ENCODE peak calls at places on chromosomes 7 and 10, in five cellular contexts. P is H9, I is IMR-90, K is astrocyte, A is neural progenitor cell. R is an unnamed sample.
A peak's percentile ranks its signal among the peaks of the same experiment; 100 is the strongest.

GRCh38 chr7:108261560-108262255 is 131.5 kb upstream of the LAMB4 start:
- DNase-seq in P (no peak), A (no peak), K (no peak), I (no peak), R (no peak)

GRCh38 chr7:23213755-23214154 is 31.9 kb downstream of the NUP42 start:
- DNase-seq in P (no peak), I (no peak), K (no peak), A (no peak), R (no peak)

GRCh38 chr10:116978906-116979305 is 26.1 kb downstream of the SHTN1 start:
- DNase-seq in P (no peak), A (peak; percentile 45), K (no peak), I (no peak), R (no peak)

GRCh38 chr7:126443951-126444350 is 808.8 kb downstream of the GRM8 start:
- DNase-seq in K (no peak), P (no peak), I (no peak), A (no peak), R (no peak)

GRCh38 chr10:103668351-103669242 is 175.1 kb downstream of the NEURL1 start:
- DNase-seq in K (no peak), P (no peak), I (peak; percentile 55), A (peak; percentile 45), R (peak; percentile 96)

GRCh38 chr7:117993377-117994003 is 120.2 kb upstream of the CTTNBP2 start:
- DNase-seq in I (peak; percentile 39), K (peak; percentile 11), P (peak; percentile 89), A (peak; percentile 75), R (no peak)

GRCh38 chr7:23654508-23654907 is 25.5 kb upstream of the FAM221A start:
- DNase-seq in I (peak; percentile 31), A (peak; percentile 71), P (peak; percentile 65), K (no peak), R (no peak)

GRCh38 chr7:123738356-123738755 is 10.4 kb downstream of the WASL start:
- DNase-seq in P (no peak), I (no peak), K (no peak), A (no peak), R (no peak)

GRCh38 chr10:49761201-49761788 is 828 bp downstream of the OGDHL start:
- DNase-seq in K (no peak), A (peak; percentile 22), P (no peak), I (no peak), R (no peak)

GRCh38 chr10:103789771-103790201 is 65.6 kb downstream of the SH3PXD2A start:
- DNase-seq in I (no peak), P (no peak), K (no peak), A (no peak), R (no peak)

GRCh38 chr10:102537367-102537766 is 33.6 kb downstream of the SUFU start:
- DNase-seq in I (no peak), K (no peak), A (no peak), P (no peak), R (no peak)

GRCh38 chr10:110420401-110421193 is 77.1 kb upstream of the DUSP5 start:
- DNase-seq in I (peak; percentile 61), A (no peak), P (no peak), K (no peak), R (no peak)

GRCh38 chr10:36681751-36682633 is 443.4 kb upstream of the ANKRD30A start:
- DNase-seq in A (no peak), I (peak; percentile 67), P (no peak), K (peak; percentile 63), R (no peak)

GRCh38 chr7:7921830-7922229 is 46.8 kb upstream of the GLCCI1 start:
- DNase-seq in A (no peak), K (no peak), I (no peak), P (no peak), R (no peak)

GRCh38 chr10:60978287-60979115 is 34.5 kb upstream of the RHOBTB1 start:
- DNase-seq in I (peak; percentile 38), P (no peak), A (no peak), K (peak; percentile 54), R (no peak)

GRCh38 chr7:159227433-159227832 is 82.8 kb upstream of the VIPR2 start:
- DNase-seq in K (no peak), I (no peak), A (no peak), P (no peak), R (no peak)

GRCh38 chr10:42431095-42431494 is 207.3 kb downstream of the ZNF33B start:
- DNase-seq in I (no peak), P (no peak), K (no peak), A (no peak), R (no peak)

GRCh38 chr10:42422911-42423310 is 215.5 kb downstream of the ZNF33B start:
- DNase-seq in I (no peak), A (no peak), K (no peak), P (no peak), R (no peak)

DNA sequence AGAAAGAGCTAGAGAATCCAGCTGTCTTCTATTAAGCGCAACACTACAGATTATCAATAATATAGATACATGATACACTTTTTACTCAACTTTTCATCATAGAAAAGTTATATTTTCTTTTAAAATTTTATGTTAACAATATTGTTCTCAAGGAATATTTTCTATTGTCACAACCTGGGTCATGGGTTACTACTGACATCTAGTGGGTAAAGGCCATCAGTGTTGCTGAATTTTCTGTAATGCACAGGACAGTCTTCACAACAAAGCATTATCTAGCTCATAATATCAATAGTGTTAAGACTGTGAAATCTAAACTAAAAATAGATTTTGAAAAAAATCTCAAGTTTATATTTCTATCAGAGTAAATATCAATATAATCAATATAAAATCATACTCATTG is 209.8 kb downstream of the ZNF33B start:
- DNase-seq in I (no peak), A (no peak), P (no peak), K (no peak), R (no peak)
- H3K4me1 ChIP-seq in I (no peaks in the 10 kb centered on the region), A (no peaks in the 10 kb centered on the region), P (no peaks in the 10 kb centered on the region), K (no peaks in the 10 kb centered on the region), R (no peaks in the 10 kb centered on the region)

GRCh38 chr10:86644412-86645110 is 9.8 kb upstream of the OPN4 start:
- DNase-seq in P (peak; percentile 51), A (no peak), I (peak; percentile 27), K (peak; percentile 29), R (no peak)
- H2AFZ ChIP-seq in P (no peak overlapping the region), A (no peak overlapping the region), I (peak overlapping the region; percentile 34), K (no peak overlapping the region), R (peak overlapping the region; percentile 33)

GRCh38 chr7:106166651-106167342 is 54.7 kb upstream of the SYPL1 start:
- DNase-seq in A (peak; percentile 82), K (peak; percentile 63), P (peak; percentile 41), I (peak; percentile 83), R (no peak)
- TF ChIP-seq CTCF in A (peak; percentile 89), K (peak; percentile 95), P (peak; percentile 92), I (peak; percentile 85), R (peak; percentile 83)

GRCh38 chr7:47543659-47544058 is 38.3 kb downstream of the TNS3 start:
- DNase-seq in I (no peak), P (no peak), A (no peak), K (no peak), R (peak; percentile 69)
- H3K4me1 ChIP-seq in I (peaks cover 23% of the 10 kb centered on the region), P (peaks cover 4% of the 10 kb centered on the region), A (peaks cover 10% of the 10 kb centered on the region), K (peaks cover 18% of the 10 kb centered on the region), R (peaks cover 18% of the 10 kb centered on the region)

GRCh38 chr10:3542185-3542611 is 242.8 kb downstream of the KLF6 start:
- DNase-seq in A (no peak), K (peak; percentile 93), I (peak; percentile 87), P (no peak), R (peak; percentile 94)

GRCh38 chr10:3537518-3537917 is 247.5 kb downstream of the KLF6 start:
- DNase-seq in I (no peak), A (no peak), P (no peak), K (no peak), R (no peak)

GRCh38 chr10:3538291-3538849 is 246.6 kb downstream of the KLF6 start:
- DNase-seq in K (peak; percentile 34), A (no peak), P (no peak), I (no peak), R (no peak)

GRCh38 chr10:3539696-3540383 is 245.2 kb downstream of the KLF6 start:
- DNase-seq in K (no peak), A (no peak), P (no peak), I (no peak), R (no peak)

DNA sequence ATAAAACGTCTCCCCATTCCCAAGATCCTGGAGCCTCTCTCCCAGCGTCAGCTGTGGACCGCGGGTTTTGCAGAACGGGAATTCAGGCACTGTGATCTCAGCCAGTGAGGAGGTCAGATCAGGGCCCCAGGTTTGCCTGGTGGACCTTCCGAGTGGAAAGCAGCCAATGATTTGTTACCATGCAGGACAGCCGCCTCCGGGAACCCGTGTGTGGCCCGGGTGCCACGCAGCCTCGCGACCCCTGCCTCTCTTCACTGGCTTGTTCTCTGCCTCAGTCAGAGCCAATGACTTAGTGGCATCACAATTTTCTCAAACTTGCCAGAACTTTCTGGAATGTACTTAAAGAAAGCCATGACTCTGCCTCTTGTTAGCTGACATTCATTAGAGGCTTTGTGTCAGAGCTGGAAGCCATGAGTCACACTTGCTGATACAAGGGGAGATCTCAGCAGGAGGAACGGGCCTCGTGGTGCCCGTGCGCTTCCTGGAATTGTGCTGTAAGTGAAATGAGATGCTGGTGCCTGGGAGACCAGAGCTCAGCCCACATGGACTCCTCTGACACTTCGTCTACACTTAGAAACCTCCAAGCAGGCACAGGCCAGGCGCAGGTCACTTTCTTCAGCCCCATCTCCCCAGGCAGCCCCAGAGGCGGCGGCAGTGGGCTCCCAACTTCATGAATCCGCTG is 246.0 kb downstream of the KLF6 start:
- DNase-seq in K (peak; percentile 100), A (peak; percentile 11), I (peak; percentile 97), P (no peak), R (peak; percentile 96)
- H2AFZ ChIP-seq in K (peak overlapping the region; percentile 38), A (no peak overlapping the region), I (peak overlapping the region; percentile 90), P (no peak overlapping the region), R (peak overlapping the region; percentile 55)

DNA sequence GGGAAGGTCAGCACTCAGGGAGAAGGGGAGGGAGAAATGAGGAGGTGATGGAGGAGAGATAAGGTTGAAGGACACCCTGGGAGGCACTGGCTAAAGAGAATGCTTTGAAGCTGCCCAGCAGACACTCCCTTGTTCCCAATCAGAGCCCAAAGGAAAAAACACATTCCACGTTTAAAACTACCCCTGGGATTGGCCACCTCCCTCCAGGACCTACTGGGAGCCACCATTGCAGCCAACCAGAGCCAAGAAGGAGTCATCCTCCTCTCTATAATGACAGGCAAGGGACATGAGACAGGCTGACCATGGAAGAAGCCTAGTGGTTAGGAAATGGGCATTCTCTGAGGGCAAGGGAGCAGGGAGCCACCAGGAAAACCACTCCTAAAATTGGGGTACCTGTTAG is 43.8 kb downstream of the MYO1G start:
- DNase-seq in A (no peak), I (no peak), K (no peak), P (no peak), R (peak; percentile 57)
- TF ChIP-seq CTCF in A (no peak), I (no peak), K (no peak), P (no peak), R (no peak)

DNA sequence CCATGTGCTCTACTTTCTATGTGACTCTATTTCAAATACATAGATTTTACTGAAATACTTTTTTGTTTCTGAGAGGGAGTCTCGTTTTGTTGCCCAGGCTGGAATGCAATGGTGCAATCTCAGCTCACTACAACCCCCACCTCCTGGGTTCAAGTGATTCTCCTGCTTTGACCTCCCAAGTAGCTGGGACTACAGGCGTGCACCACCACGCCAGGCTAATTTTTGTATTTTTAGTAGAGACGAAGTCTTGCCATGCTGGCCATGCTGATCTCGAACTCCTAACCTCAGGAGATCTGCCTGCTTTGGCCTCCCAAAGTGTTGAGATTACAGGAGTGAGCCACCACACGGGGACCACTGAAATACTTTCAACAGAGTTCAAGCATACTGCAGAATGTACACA is 3.5 kb downstream of the IDI1 start:
- DNase-seq in I (no peak), A (no peak), P (no peak), K (no peak), R (no peak)
- H3K4me1 ChIP-seq in I (peaks cover 2% of the 10 kb centered on the region), A (peaks cover 4% of the 10 kb centered on the region), P (no peaks in the 10 kb centered on the region), K (peaks cover 8% of the 10 kb centered on the region), R (peaks cover 10% of the 10 kb centered on the region)

R was measured in osteoblast.